ENCODE peak calls at places on chromosomes 13 and 19, in ten cellular contexts. T is MV-4-11; E is ecto neural progenitor cell; O is IMR-90; H is heart left ventricle; C is NCI-H510A treated with DMSO at 0.1 percent for 48 hours; U is WTC11; W is activated CD4-positive, CD25-positive, alpha-beta regulatory T cell treated with anti-CD3 and anti-CD28 coated beads, Interleukin-2, amount 50 U/mL, for 16 hours; M is NCI-H2171; K is stimulated activated CD4-positive, alpha-beta T cell treated with anti-CD3 and anti-CD28 coated beads, TNF-alpha, amount 100 ng/mL, for 1 hour. L is an unnamed sample.

GRCh38 chr19:49567722-49568454 is 12.5 kb downstream of the NOSIP start:
- DNase-seq in T (no peak), E (no peak), O (no peak), H (no peak), C (no peak), U (no peak), W (no peak), M (no peak), K (no peak), L (peak)

GRCh38 chr19:48726573-48726972 is 7.0 kb upstream of the MAMSTR start:
- DNase-seq in T (peak), E (no peak), O (no peak), H (no peak), C (no peak), U (no peak), W (no peak), M (no peak), K (no peak), L (no peak)

GRCh38 chr19:35379992-35380391 is 9.1 kb downstream of the GPR42 start:
- DNase-seq in T (no peak), E (peak), O (no peak), H (no peak), C (no peak), U (no peak), W (no peak), M (no peak), K (no peak), L (no peak)

GRCh38 chr13:59303433-59303832 is 860.3 kb downstream of the DIAPH3 start:
- DNase-seq in T (no peak), E (no peak), O (no peak), H (no peak), C (peak), U (no peak), W (no peak), M (no peak), K (no peak), L (peak)

GRCh38 chr19:45079063-45079910 is at the start of gene GEMIN7:
- DNase-seq in T (peak), E (peak), O (peak), H (peak), C (peak), U (peak), W (peak), M (peak), K (peak), L (peak)

GRCh38 chr13:28031220-28031903 is 42.9 kb upstream of the URAD start:
- DNase-seq in T (peak), E (no peak), O (no peak), H (peak), C (no peak), U (no peak), W (no peak), M (no peak), K (no peak), L (no peak)

GRCh38 chr19:8576273-8576993 is 809 bp downstream of the MYO1F start:
- DNase-seq in T (peak), E (no peak), O (no peak), H (no peak), C (no peak), U (no peak), W (no peak), M (no peak), K (no peak), L (no peak)

GRCh38 chr13:107289540-107289939 is 721.6 kb upstream of the ARGLU1 start:
- DNase-seq in T (no peak), E (no peak), O (peak), H (no peak), C (no peak), U (no peak), W (no peak), M (no peak), K (no peak), L (no peak)

GRCh38 chr19:41442473-41443360 is at the start of gene ERICH4:
- DNase-seq in T (peak), E (no peak), O (no peak), H (no peak), C (no peak), U (no peak), W (no peak), M (no peak), K (no peak), L (no peak)

GRCh38 chr19:47005873-47006272 is 13.8 kb upstream of the NPAS1 start:
- DNase-seq in T (peak), E (no peak), O (no peak), H (no peak), C (no peak), U (no peak), W (no peak), M (no peak), K (no peak), L (no peak)

GRCh38 chr19:4866595-4867424 is 657 bp downstream of the PLIN3 start:
- DNase-seq in T (peak), E (peak), O (peak), H (peak), C (no peak), U (peak), W (peak), M (no peak), K (no peak), L (peak)

GRCh38 chr19:48737360-48737998 is 2.9 kb downstream of the RASIP1 start:
- DNase-seq in T (no peak), E (peak), O (no peak), H (peak), C (no peak), U (peak), W (no peak), M (no peak), K (no peak), L (no peak)

GRCh38 chr13:112894673-112895481 is 74.1 kb upstream of the MCF2L start:
- DNase-seq in T (no peak), E (peak), O (no peak), H (peak), C (no peak), U (peak), W (no peak), M (no peak), K (no peak), L (no peak)

GRCh38 chr13:40187836-40188591 is 478.4 kb downstream of the FOXO1 start:
- DNase-seq in T (no peak), E (no peak), O (no peak), H (no peak), C (no peak), U (no peak), W (peak), M (no peak), K (no peak), L (no peak)

GRCh38 chr13:29156136-29156535 is 336.0 kb downstream of the MTUS2 start:
- DNase-seq in T (no peak), E (no peak), O (no peak), H (no peak), C (no peak), U (no peak), W (no peak), M (no peak), K (no peak), L (no peak)

GRCh38 chr19:41930322-41930722 is 2.1 kb upstream of the ERFL start:
- DNase-seq in T (no peak), E (no peak), O (no peak), H (no peak), C (no peak), U (no peak), W (no peak), M (no peak), K (no peak), L (no peak)

GRCh38 chr13:33785384-33785783 is 32.6 kb upstream of the RFC3 start:
- DNase-seq in T (no peak), E (no peak), O (no peak), H (no peak), C (peak), U (no peak), W (no peak), M (no peak), K (no peak), L (no peak)

GRCh38 chr19:13995878-13996765 is 10.0 kb downstream of the RFX1 start:
- DNase-seq in T (no peak), E (no peak), O (no peak), H (peak), C (no peak), U (no peak), W (no peak), M (no peak), K (no peak), L (no peak)

GRCh38 chr19:27906081-27906480 is 1306.9 kb downstream of the UQCRFS1 start:
- DNase-seq in T (no peak), E (no peak), O (no peak), H (no peak), C (no peak), U (no peak), W (no peak), M (no peak), K (no peak), L (no peak)

GRCh38 chr13:44437356-44438233 is 64.0 kb downstream of the SERP2 start:
- DNase-seq in T (peak), E (no peak), O (peak), H (no peak), C (peak), U (no peak), W (no peak), M (peak), K (no peak), L (peak)

GRCh38 chr19:1753730-1754442 is 580 bp downstream of the ONECUT3 start:
- DNase-seq in T (no peak), E (no peak), O (no peak), H (no peak), C (no peak), U (no peak), W (no peak), M (no peak), K (no peak), L (no peak)

L was measured in EH.